ENCODE peak calls at places on chromosomes 3 and 15, in nine cellular contexts. W, B, X, P, Z, F, Q, J and E are unnamed samples.

GRCh38 chr3:113054552-113054951 is 63.8 kb downstream of the GTPBP8 start:
- DNase-seq in X (no peak), P (peak; percentile 90), Z (no peak), B (no peak), W (no peak), F (peak; percentile 85), Q (no peak), J (no peak), E (peak; percentile 49)

GRCh38 chr15:41876007-41876406 is 17.8 kb downstream of the SPTBN5 start:
- DNase-seq in X (no peak), B (no peak), P (no peak), W (no peak), F (no peak), Z (no peak), J (no peak), Q (no peak), E (no peak)

GRCh38 chr15:41773332-41773728 is 954 bp upstream of the MAPKBP1 start:
- DNase-seq in F (no peak), J (no peak), Z (no peak), W (no peak), Q (no peak), P (no peak), B (no peak), X (no peak), E (no peak)

GRCh38 chr3:170442945-170443344 is 24.3 kb downstream of the CLDN11 start:
- DNase-seq in W (no peak), Q (no peak), F (no peak), J (no peak), P (no peak), Z (no peak), B (no peak), X (no peak), E (no peak)

GRCh38 chr3:106822204-106822603 is 555.0 kb upstream of the CCDC54 start:
- DNase-seq in Z (no peak), J (no peak), X (no peak), P (no peak), W (no peak), Q (no peak), B (no peak), F (no peak), E (no peak)

GRCh38 chr3:169633105-169633504 is 30.4 kb downstream of the MECOM start:
- DNase-seq in X (no peak), W (no peak), P (no peak), J (no peak), B (no peak), F (no peak), Z (no peak), Q (no peak), E (no peak)

GRCh38 chr3:15241341-15241740 is 35.3 kb downstream of the CAPN7 start:
- DNase-seq in Z (no peak), F (no peak), Q (peak; percentile 22), P (peak; percentile 38), J (peak; percentile 43), X (peak; percentile 45), B (no peak), W (peak; percentile 32), E (no peak)

GRCh38 chr15:80584561-80584964 is 110.5 kb upstream of the ABHD17C start:
- DNase-seq in Q (no peak), P (no peak), J (no peak), W (no peak), Z (no peak), X (no peak), F (no peak), B (no peak), E (no peak)

GRCh38 chr3:155323063-155323666 is 29.7 kb upstream of the STRIT1 start:
- DNase-seq in Q (no peak), Z (peak; percentile 46), W (peak; percentile 69), B (peak; percentile 29), J (no peak), X (no peak), P (peak; percentile 93), F (peak; percentile 74), E (peak; percentile 49)

GRCh38 chr3:53242155-53242554 is 13.7 kb downstream of the TKT start:
- DNase-seq in W (no peak), P (no peak), X (no peak), F (no peak), Z (no peak), J (no peak), B (no peak), Q (no peak), E (no peak)

GRCh38 chr3:53242642-53243041 is 13.2 kb downstream of the TKT start:
- DNase-seq in J (no peak), P (peak; percentile 21), B (no peak), F (no peak), Q (no peak), W (no peak), Z (no peak), X (no peak), E (no peak)

GRCh38 chr3:53243785-53244184 is 12.0 kb downstream of the TKT start:
- DNase-seq in B (no peak), P (no peak), Z (no peak), X (no peak), Q (no peak), F (no peak), W (no peak), J (no peak), E (no peak)

GRCh38 chr3:53244281-53244680 is 11.5 kb downstream of the TKT start:
- DNase-seq in B (no peak), F (no peak), X (no peak), Z (no peak), P (no peak), W (no peak), Q (no peak), J (no peak), E (no peak)

DNA sequence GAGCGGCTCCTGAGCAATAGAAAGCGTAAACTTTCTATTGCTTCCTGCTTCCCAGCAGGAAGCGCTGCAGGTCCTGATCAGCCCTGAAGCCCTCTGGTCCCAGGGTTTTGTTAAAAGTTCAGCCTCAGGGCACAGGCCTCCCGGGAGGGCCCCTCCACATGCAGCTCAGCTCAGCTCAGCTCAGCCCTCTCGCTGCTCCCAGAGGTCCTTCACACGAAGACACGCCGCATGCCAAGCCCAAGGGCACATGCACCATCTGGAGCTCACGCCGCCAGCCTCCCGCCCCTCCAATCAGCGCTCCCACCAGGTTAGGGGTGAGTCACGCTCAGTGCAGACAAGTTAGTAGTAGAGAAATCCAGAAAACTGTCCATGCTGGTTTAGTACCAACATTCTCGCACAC is 12.7 kb downstream of the TKT start:
- DNase-seq in J (no peak), Q (no peak), Z (peak; percentile 74), W (peak; percentile 57), B (no peak), F (peak; percentile 41), X (no peak), P (peak; percentile 76), E (peak; percentile 53)
- H3K4me3 ChIP-seq in J (no peak overlapping the region), Q (no peak overlapping the region), Z (no peak overlapping the region), W (no peak overlapping the region), B (no peak overlapping the region), F (no peak overlapping the region), X (no peak overlapping the region), P (no peak overlapping the region), E (no peak overlapping the region)

GRCh38 chr15:66707310-66708160 is 5.5 kb downstream of the SMAD6 start:
- DNase-seq in F (no peak), J (no peak), P (peak; percentile 17), Q (no peak), W (peak; percentile 92), B (peak; percentile 46), Z (peak; percentile 70), X (no peak), E (peak; percentile 39)

GRCh38 chr15:66706225-66706732 is 4.2 kb downstream of the SMAD6 start:
- DNase-seq in Q (no peak), P (no peak), X (no peak), J (no peak), Z (no peak), W (peak; percentile 45), B (no peak), F (no peak), E (no peak)

GRCh38 chr15:66705277-66705927 is 3.4 kb downstream of the SMAD6 start:
- DNase-seq in P (no peak), B (no peak), W (no peak), Z (no peak), J (no peak), Q (no peak), F (no peak), X (no peak), E (no peak)

GRCh38 chr15:66708389-66708788 is 6.4 kb downstream of the SMAD6 start:
- DNase-seq in W (no peak), B (no peak), Q (no peak), J (no peak), F (no peak), X (no peak), P (no peak), Z (no peak), E (no peak)

DNA sequence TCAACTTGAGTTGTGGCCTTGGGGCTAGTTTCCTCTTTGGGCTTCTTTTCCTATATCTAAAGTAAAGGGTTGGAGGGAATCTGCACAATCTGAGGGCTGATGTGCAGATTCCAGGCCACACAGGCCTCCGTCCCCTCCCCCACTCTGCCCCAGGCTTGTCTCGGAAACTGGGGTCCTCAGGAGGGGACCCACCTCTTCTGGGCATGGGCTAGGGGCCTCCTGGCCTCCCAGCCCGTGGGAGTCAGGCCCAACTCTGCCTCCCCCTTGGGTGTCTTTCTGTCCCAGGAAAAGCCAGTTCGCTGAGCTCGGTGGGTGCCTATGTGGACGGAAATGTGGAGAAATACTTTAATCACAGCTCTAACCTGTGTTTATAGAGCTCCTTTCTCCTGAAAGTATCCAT is 4.8 kb downstream of the SMAD6 start:
- DNase-seq in F (no peak), P (no peak), Q (no peak), J (no peak), B (no peak), X (no peak), Z (no peak), W (no peak), E (no peak)
- H3K4me3 ChIP-seq in F (no peak overlapping the region), P (no peak overlapping the region), Q (no peak overlapping the region), J (no peak overlapping the region), B (no peak overlapping the region), X (peak overlapping the region; percentile 34), Z (no peak overlapping the region), W (no peak overlapping the region), E (no peak overlapping the region)

DNA sequence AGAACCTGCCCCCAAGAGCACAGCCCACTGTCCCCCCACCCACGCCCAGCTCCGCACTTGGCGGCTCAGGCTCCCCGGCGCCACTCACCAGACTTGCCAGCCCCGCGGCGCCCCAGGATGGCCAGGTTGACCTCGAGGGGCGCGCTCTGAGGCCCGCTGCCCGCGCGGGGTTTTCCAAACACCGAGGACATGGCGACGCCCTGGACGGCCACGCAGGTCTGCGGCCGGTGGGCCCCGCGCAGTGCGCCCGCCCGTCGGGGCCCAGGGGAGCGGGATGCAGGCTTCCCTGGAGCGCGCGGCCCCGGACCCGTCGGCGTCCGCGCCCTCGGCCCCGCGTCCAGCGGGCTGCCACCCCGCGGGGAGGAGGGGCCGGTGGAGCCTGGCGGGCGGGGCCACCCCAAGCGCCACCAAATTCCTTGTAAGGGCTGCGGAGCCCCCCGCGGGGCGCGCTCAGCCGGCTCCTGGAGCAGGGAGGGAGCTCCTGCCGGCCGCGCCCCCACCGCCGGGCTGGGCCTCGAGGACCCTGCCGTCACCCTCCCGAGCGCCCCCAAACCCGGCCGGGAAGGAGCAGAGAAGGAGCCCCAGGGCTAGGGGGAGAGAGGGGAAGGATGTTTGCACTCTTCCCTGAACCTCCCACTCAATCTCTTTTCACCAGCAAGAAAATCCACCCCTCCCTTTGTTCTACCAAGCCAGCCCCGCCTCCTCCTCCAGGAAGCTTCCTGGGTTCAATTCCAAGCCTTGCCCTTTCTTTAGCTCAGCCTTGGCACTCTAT is at the start of gene RASL12:
- DNase-seq in Z (peak; percentile 71), B (no peak), Q (no peak), P (no peak), J (no peak), X (no peak), F (no peak), W (no peak), E (no peak)
- H3K4me3 ChIP-seq in Z (peak within 1 kb of the TSS; percentile 88), B (peak within 1 kb of the TSS; percentile 42), Q (no peak within 1 kb of the TSS), P (peak within 1 kb of the TSS; percentile 16), J (no peak within 1 kb of the TSS), X (peak within 1 kb of the TSS; percentile 65), F (peak within 1 kb of the TSS; percentile 15), W (no peak within 1 kb of the TSS), E (no peak within 1 kb of the TSS)

GRCh38 chr15:64911317-64912186 is at the start of gene ANKDD1A:
- DNase-seq in Q (no peak), B (peak; percentile 52), P (peak; percentile 34), J (peak; percentile 29), X (peak; percentile 71), W (peak; percentile 86), Z (peak; percentile 53), F (no peak), E (no peak)
- H3K4me3 ChIP-seq in Q (peak within 1 kb of the TSS; percentile 57), B (peak within 1 kb of the TSS; percentile 33), P (peak within 1 kb of the TSS; percentile 58), J (peak within 1 kb of the TSS; percentile 25), X (peak within 1 kb of the TSS; percentile 66), W (peak within 1 kb of the TSS; percentile 39), Z (peak within 1 kb of the TSS; percentile 50), F (peak within 1 kb of the TSS; percentile 60), E (peak within 1 kb of the TSS; percentile 64)